ENCODE peak calls at places on chromosomes 6 and 20, in seven cellular contexts. L is heart right ventricle; U is upper lobe of left lung; W is left lung; P is CD8-positive, alpha-beta T cell; N is mammary epithelial cell; X is uterus. F is an unnamed sample. For H3K4me1, the result is how much of the 10 kb centered on the place peaks cover.

GRCh38 chr20:32670773-32671455 is 2.8 kb downstream of the C20orf203 start:
- DNase-seq in L (no peak), U (no peak), W (no peak), P (no peak), N (no peak), X (no peak), F (no peak)

GRCh38 chr6:113645576-113645970 is 211.6 kb upstream of the MARCKS start:
- DNase-seq in L (no peak), U (no peak), W (no peak), P (no peak), N (peak), X (no peak), F (no peak)

GRCh38 chr20:57664476-57664875 is 44.2 kb upstream of the ZBP1 start:
- DNase-seq in L (no peak), U (peak), W (peak), P (no peak), N (no peak), X (peak), F (no peak)

GRCh38 chr20:62752671-62753501 is 43.4 kb upstream of the MRGBP start:
- DNase-seq in L (peak), U (peak), W (no peak), P (no peak), N (no peak), X (no peak), F (no peak)

GRCh38 chr6:31663087-31663960 is 1.5 kb downstream of the GPANK1 start:
- DNase-seq in L (no peak), U (no peak), W (no peak), P (no peak), N (peak), X (no peak), F (no peak)

GRCh38 chr6:43772571-43773049 is 2.6 kb downstream of the VEGFA start:
- DNase-seq in L (peak), U (no peak), W (no peak), P (no peak), N (no peak), X (no peak), F (no peak)

GRCh38 chr20:46959081-46959692 is 64.5 kb downstream of the EYA2 start:
- DNase-seq in L (no peak), U (no peak), W (no peak), P (no peak), N (peak), X (no peak), F (no peak)

GRCh38 chr20:38548356-38549083 is 32.5 kb upstream of the ADIG start:
- DNase-seq in L (no peak), U (no peak), W (no peak), P (no peak), N (no peak), X (no peak), F (no peak)

GRCh38 chr20:56278205-56278604 is 29.7 kb downstream of the MC3R start:
- DNase-seq in L (no peak), U (no peak), W (no peak), P (no peak), N (no peak), X (no peak), F (no peak)

GRCh38 chr6:113854531-113855499 is 2.3 kb upstream of the MARCKS start:
- DNase-seq in L (peak), U (peak), W (peak), P (no peak), N (peak), X (peak), F (no peak)

GRCh38 chr20:50272413-50273120 is 81.9 kb downstream of the CEBPB start:
- DNase-seq in L (no peak), U (no peak), W (no peak), P (no peak), N (no peak), X (no peak), F (no peak)

GRCh38 chr20:25089662-25090061 is 7.7 kb upstream of the VSX1 start:
- DNase-seq in L (no peak), U (no peak), W (no peak), P (no peak), N (no peak), X (no peak), F (no peak)

GRCh38 chr20:59400666-59401065 is 100.3 kb downstream of the EDN3 start:
- DNase-seq in L (no peak), U (no peak), W (no peak), P (peak), N (no peak), X (no peak), F (peak)

GRCh38 chr6:39887692-39888450 is 46.4 kb downstream of the MOCS1 start:
- DNase-seq in L (peak), U (peak), W (peak), P (no peak), N (no peak), X (peak), F (no peak)

GRCh38 chr6:156771761-156772160 is 5.4 kb upstream of the ARID1B start:
- DNase-seq in L (no peak), U (no peak), W (no peak), P (no peak), N (no peak), X (no peak), F (no peak)

GRCh38 chr6:118669561-118669960 is 18.2 kb upstream of the CEP85L start:
- DNase-seq in L (no peak), U (no peak), W (no peak), P (no peak), N (no peak), X (no peak), F (no peak)

GRCh38 chr6:36615018-36615761 is 21.0 kb downstream of the SRSF3 start:
- DNase-seq in L (no peak), U (no peak), W (no peak), P (peak), N (peak), X (peak), F (peak)

GRCh38 chr20:56788671-56789610 is 159.8 kb downstream of the TFAP2C start:
- DNase-seq in L (no peak), U (no peak), W (no peak), P (no peak), N (peak), X (no peak), F (no peak)

GRCh38 chr20:53146201-53146891 is 174.2 kb downstream of the TSHZ2 start:
- DNase-seq in L (no peak), U (no peak), W (no peak), P (no peak), N (no peak), X (no peak), F (no peak)

GRCh38 chr20:11891081-11891826 is 26.4 kb upstream of the BTBD3 start:
- DNase-seq in L (peak), U (peak), W (peak), P (no peak), N (peak), X (peak), F (no peak)

GRCh38 chr6:130223508-130223907 is 757 bp upstream of the SAMD3 start:
- DNase-seq in L (no peak), U (no peak), W (no peak), P (peak), N (peak), X (no peak), F (peak)

DNA sequence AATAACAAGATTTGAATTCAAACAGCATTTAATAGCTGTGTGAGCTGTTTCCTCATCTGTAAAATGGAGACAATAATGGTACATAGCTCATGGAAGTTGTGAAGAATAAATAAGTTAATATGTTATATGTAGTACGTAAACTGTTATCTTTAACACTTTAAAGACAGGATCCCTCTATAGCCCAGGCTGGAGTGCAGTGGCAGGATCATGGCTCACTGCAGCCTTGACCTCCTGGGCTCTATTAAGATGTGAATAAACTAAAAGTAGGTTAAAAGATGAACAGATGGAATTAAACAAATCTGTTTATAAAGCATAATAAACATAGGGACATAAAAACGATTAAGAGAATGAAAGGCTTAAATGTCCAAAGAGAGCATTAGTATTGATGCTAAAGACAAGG is 3.0 kb downstream of the AMD1 start:
- DNase-seq in L (no peak), U (no peak), W (no peak), P (no peak), N (no peak), X (no peak), F (no peak)
- H3K4me1 ChIP-seq in L (half or more), U (half or more), W (half or more), P (half or more), N (under half), X (under half), F (half or more)

GRCh38 chr6:88663801-88664200 is 299.6 kb downstream of the RNGTT start:
- DNase-seq in L (no peak), U (no peak), W (no peak), P (no peak), N (no peak), X (no peak), F (no peak)
- H3K4me1 ChIP-seq in L (under half), U (under half), W (under half), P (under half), N (under half), X (under half), F (under half)

GRCh38 chr6:51902261-51902764 is 185.1 kb downstream of the PKHD1 start:
- DNase-seq in L (no peak), U (no peak), W (no peak), P (no peak), N (no peak), X (no peak), F (no peak)
- H3K4me1 ChIP-seq in L (under half), U (under half), W (under half), P (under half), N (under half), X (under half), F (under half)

DNA sequence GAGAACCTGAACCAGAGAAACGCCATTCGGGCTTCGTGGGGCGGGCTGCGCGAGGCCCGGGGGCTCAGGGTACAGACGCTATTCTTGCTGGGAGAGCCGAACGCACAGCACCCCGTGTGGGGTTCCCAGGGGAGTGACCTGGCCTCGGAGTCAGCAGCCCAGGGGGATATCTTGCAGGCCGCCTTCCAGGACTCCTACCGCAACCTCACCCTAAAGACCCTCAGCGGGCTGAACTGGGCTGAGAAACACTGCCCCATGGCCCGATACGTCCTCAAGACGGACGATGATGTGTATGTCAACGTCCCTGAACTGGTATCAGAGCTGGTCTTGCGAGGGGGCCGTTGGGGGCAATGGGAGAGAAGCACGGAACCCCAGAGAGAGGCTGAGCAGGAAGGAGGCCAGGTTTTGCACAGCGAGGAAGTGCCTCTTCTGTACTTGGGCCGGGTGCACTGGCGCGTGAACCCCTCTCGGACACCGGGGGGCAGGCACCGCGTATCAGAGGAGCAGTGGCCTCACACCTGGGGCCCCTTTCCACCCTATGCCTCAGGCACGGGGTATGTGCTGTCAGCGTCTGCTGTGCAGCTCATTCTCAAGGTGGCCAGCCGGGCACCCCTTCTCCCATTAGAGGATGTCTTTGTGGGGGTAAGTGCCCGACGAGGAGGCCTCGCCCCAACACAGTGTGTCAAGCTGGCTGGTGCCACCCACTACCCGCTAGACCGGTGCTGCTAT is 904 bp downstream of the B3GALT4 start:
- DNase-seq in L (no peak), U (no peak), W (no peak), P (peak), N (no peak), X (no peak), F (peak)
- H3K4me1 ChIP-seq in L (half or more), U (half or more), W (half or more), P (half or more), N (under half), X (under half), F (half or more)

DNA sequence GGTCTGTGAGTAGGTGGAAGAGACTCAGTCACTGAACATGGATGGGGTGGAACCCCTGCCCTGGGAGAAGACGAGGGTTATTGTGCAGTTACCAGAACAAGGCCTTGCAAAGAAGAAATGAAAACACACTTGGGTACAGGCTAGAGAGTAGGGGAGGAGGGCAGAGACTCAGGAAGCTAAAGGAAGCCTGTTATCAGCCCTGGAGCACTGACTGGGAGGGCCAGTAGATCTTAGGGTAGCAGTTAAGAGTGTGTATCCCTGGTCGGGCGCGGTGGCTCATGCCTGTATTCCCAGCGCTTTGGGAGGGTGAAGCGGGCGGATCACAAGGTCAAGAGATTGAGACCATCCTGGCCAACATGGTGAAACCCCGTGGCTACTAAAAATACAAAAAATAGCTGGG is 74.4 kb downstream of the SASH1 start:
- DNase-seq in L (no peak), U (no peak), W (no peak), P (no peak), N (no peak), X (no peak), F (no peak)
- H3K4me1 ChIP-seq in L (under half), U (under half), W (under half), P (under half), N (under half), X (under half), F (under half)